ENCODE peak calls at places on chromosomes 6 and 20, in nine cellular contexts. D is aorta; N is body of pancreas; W is MM.1S; H is heart right ventricle; Y is naive thymus-derived CD4-positive, alpha-beta T cell; K is stomach; C is CD8-positive, alpha-beta T cell; V is right cardiac atrium. S is an unnamed sample.
A peak's percentile ranks its signal among the peaks of the same experiment; 100 is the strongest.

GRCh38 chr20:21309678-21310467 is 6.7 kb downstream of the XRN2 start:
- DNase-seq in H (no peak), Y (no peak), C (no peak), W (no peak), N (no peak), K (no peak), D (no peak), V (no peak), S (no peak)

GRCh38 chr6:42128460-42129359 is 13.7 kb downstream of the C6orf132 start:
- DNase-seq in V (no peak), N (no peak), H (no peak), W (no peak), D (no peak), C (no peak), K (no peak), Y (no peak), S (no peak)

GRCh38 chr6:169862464-169863148 is 111.2 kb downstream of the ERMARD start:
- DNase-seq in N (no peak), C (peak; percentile 36), D (no peak), K (peak; percentile 22), V (no peak), H (no peak), Y (no peak), W (no peak), S (no peak)

GRCh38 chr6:1267057-1267732 is 44.7 kb upstream of the FOXQ1 start:
- DNase-seq in D (no peak), V (no peak), H (no peak), W (no peak), C (no peak), Y (no peak), N (no peak), K (no peak), S (peak; percentile 86)

GRCh38 chr6:15527838-15528617 is 134.8 kb downstream of the DTNBP1 start:
- DNase-seq in K (no peak), W (no peak), Y (no peak), H (no peak), N (no peak), D (no peak), C (peak; percentile 29), V (no peak), S (peak; percentile 17)

GRCh38 chr6:155528335-155528734 is 72.7 kb upstream of the NOX3 start:
- DNase-seq in V (no peak), C (no peak), H (no peak), W (no peak), N (no peak), Y (no peak), K (no peak), D (no peak), S (no peak)

GRCh38 chr6:129679758-129680157 is 30.2 kb downstream of the ARHGAP18 start:
- DNase-seq in C (no peak), K (no peak), Y (no peak), H (no peak), N (no peak), V (no peak), W (no peak), D (no peak), S (no peak)

GRCh38 chr6:16405349-16405865 is 167.0 kb downstream of the GMPR start:
- DNase-seq in H (no peak), W (no peak), K (no peak), D (no peak), Y (no peak), N (no peak), C (no peak), V (no peak), S (no peak)

GRCh38 chr6:43871933-43872332 is 101.9 kb downstream of the VEGFA start:
- DNase-seq in Y (no peak), N (no peak), K (no peak), H (no peak), C (no peak), D (no peak), W (no peak), V (no peak), S (no peak)

GRCh38 chr6:14074723-14075503 is 42.7 kb upstream of the CD83 start:
- DNase-seq in C (peak; percentile 54), V (peak; percentile 40), N (no peak), Y (peak; percentile 54), H (peak; percentile 14), D (no peak), K (no peak), W (peak; percentile 82), S (peak; percentile 37)

GRCh38 chr6:41288025-41288777 is 1.7 kb upstream of the TREM1 start:
- DNase-seq in D (no peak), N (no peak), W (peak; percentile 70), Y (no peak), C (no peak), H (no peak), K (no peak), V (no peak), S (peak; percentile 71)

GRCh38 chr6:103107985-103108384 is 1714.5 kb downstream of the GRIK2 start:
- DNase-seq in H (no peak), N (no peak), Y (no peak), C (no peak), W (no peak), D (no peak), V (no peak), K (no peak), S (no peak)

GRCh38 chr6:132624175-132624574 is at the start of gene TAAR2:
- DNase-seq in D (no peak), H (no peak), W (no peak), N (no peak), C (no peak), V (no peak), K (no peak), Y (no peak), S (no peak)

GRCh38 chr6:116370717-116371383 is at the start of gene DSE:
- DNase-seq in N (peak; percentile 40), D (peak; percentile 96), K (peak; percentile 67), V (peak; percentile 88), W (peak; percentile 48), Y (peak; percentile 4), H (peak; percentile 85), C (peak; percentile 73), S (peak; percentile 30)

GRCh38 chr6:128336436-128337095 is 183.8 kb downstream of the PTPRK start:
- DNase-seq in H (no peak), N (no peak), Y (no peak), W (no peak), D (no peak), V (no peak), K (no peak), C (no peak), S (no peak)

GRCh38 chr20:38725959-38726848 is 1.9 kb downstream of the SLC32A1 start:
- DNase-seq in C (peak; percentile 60), V (no peak), W (peak; percentile 23), N (peak; percentile 45), D (peak; percentile 78), K (peak; percentile 33), Y (no peak), H (peak; percentile 41), S (peak; percentile 47)

DNA sequence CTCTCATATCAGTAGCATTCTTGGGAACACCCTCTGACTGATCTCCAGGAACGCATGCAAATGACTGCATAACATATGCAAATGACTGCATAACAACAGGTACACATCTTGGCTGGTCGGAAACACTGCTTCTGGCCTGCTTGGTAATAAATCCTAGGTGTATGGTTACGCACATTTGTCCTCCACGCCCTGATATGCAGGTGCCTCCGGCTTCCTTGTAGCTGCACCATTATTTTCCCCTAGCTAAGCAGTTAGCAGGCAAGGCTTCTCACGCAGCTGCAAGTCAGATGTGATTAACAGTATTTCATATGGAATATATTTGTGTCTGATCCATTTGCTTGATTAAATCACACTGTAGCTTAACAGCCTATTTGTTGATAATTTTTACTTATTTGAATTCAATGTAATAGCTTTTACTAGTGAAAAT is 5.9 kb downstream of the RPS6KA2 start:
- DNase-seq in C (peak; percentile 25), K (peak; percentile 62), V (no peak), D (no peak), W (no peak), H (no peak), Y (no peak), N (no peak), S (no peak)
- H3K4me1 ChIP-seq in C (peaks cover 3% of the 10 kb centered on the region), K (peaks cover 78% of the 10 kb centered on the region), V (peaks cover 29% of the 10 kb centered on the region), D (no peaks in the 10 kb centered on the region), W (no peaks in the 10 kb centered on the region), H (peaks cover 56% of the 10 kb centered on the region), Y (peaks cover 2% of the 10 kb centered on the region), N (peaks cover 57% of the 10 kb centered on the region), S (peaks cover 40% of the 10 kb centered on the region)

GRCh38 chr20:49706548-49707517 is 6.8 kb downstream of the B4GALT5 start:
- DNase-seq in W (no peak), N (no peak), C (no peak), Y (no peak), V (no peak), D (no peak), K (no peak), H (no peak), S (no peak)
- H3K4me1 ChIP-seq in W (peaks cover 22% of the 10 kb centered on the region), N (peaks cover 57% of the 10 kb centered on the region), C (peaks cover 21% of the 10 kb centered on the region), Y (peaks cover 13% of the 10 kb centered on the region), V (peaks cover 8% of the 10 kb centered on the region), D (no peaks in the 10 kb centered on the region), K (peaks cover 95% of the 10 kb centered on the region), H (peaks cover 39% of the 10 kb centered on the region), S (peaks cover 16% of the 10 kb centered on the region)

GRCh38 chr6:37987559-37987958 is 168.0 kb downstream of the ZFAND3 start:
- DNase-seq in K (no peak), V (no peak), Y (no peak), C (no peak), N (no peak), W (no peak), H (no peak), D (no peak), S (no peak)

GRCh38 chr6:37988696-37989095 is 169.2 kb downstream of the ZFAND3 start:
- DNase-seq in W (no peak), D (no peak), K (no peak), N (no peak), Y (no peak), H (no peak), C (no peak), V (no peak), S (no peak)

GRCh38 chr6:37987008-37987407 is 167.5 kb downstream of the ZFAND3 start:
- DNase-seq in W (no peak), C (no peak), N (no peak), H (no peak), K (no peak), V (no peak), D (no peak), Y (no peak), S (peak; percentile 21)

GRCh38 chr6:37985355-37985754 is 165.8 kb downstream of the ZFAND3 start:
- DNase-seq in K (no peak), Y (peak; percentile 1), C (peak; percentile 54), W (no peak), H (no peak), D (no peak), N (no peak), V (no peak), S (no peak)

GRCh38 chr6:37988131-37988530 is 168.6 kb downstream of the ZFAND3 start:
- DNase-seq in K (no peak), H (no peak), N (no peak), W (no peak), V (no peak), C (no peak), D (no peak), Y (no peak), S (no peak)
- H3K4me1 ChIP-seq in K (peaks cover 74% of the 10 kb centered on the region), H (peaks cover 61% of the 10 kb centered on the region), N (peaks cover 40% of the 10 kb centered on the region), W (no peaks in the 10 kb centered on the region), V (peaks cover 9% of the 10 kb centered on the region), C (peaks cover 20% of the 10 kb centered on the region), D (peaks cover 7% of the 10 kb centered on the region), Y (no peaks in the 10 kb centered on the region), S (peaks cover 11% of the 10 kb centered on the region)

DNA sequence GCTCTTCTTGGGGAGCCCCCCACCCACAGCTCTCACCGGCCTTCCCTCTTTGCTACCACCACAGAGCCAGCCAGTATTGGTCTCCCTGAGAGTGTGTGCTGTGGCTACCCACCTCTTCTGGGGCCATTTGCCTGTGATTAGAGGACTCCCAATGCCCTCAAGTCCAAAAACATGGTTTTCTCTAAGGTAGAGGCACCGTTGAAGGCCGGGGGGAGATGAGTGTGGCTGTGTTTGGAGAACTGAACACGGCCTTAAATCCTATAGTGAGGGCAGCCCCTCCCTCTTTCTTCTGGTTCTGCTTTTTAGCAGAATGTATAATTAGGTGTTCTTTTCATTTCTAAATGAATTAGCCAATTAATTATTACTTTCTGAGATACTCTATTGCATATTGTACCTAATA is 2.5 kb downstream of the CCR6 start:
- DNase-seq in C (no peak), W (no peak), D (no peak), H (no peak), Y (no peak), N (no peak), V (no peak), K (no peak), S (no peak)
- H3K4me1 ChIP-seq in C (peaks cover 14% of the 10 kb centered on the region), W (peaks cover 2% of the 10 kb centered on the region), D (no peaks in the 10 kb centered on the region), H (no peaks in the 10 kb centered on the region), Y (peaks cover 45% of the 10 kb centered on the region), N (peaks cover 11% of the 10 kb centered on the region), V (no peaks in the 10 kb centered on the region), K (peaks cover 8% of the 10 kb centered on the region), S (no peaks in the 10 kb centered on the region)